ENCODE peak calls at places on chromosomes 1 and 21, in nine cellular contexts. L is heart right ventricle, N is kidney, V is stomach, O is Peyer's patch, Z is esophagus squamous epithelium, T is tibial artery, D is astrocyte, R is transverse colon. S is an unnamed sample. For H3K4me1, the result is how much of the 10 kb centered on the place peaks cover.

GRCh38 chr1:43300661-43301094 is at the start of gene TIE1:
- DNase-seq in Z (no peak), O (no peak), T (no peak), N (peak), V (no peak), R (no peak), L (peak), D (no peak), S (no peak)

GRCh38 chr1:160639652-160640051 is 7.2 kb downstream of the SLAMF1 start:
- DNase-seq in L (no peak), D (no peak), T (no peak), O (no peak), R (peak), N (no peak), V (peak), Z (no peak), S (no peak)

GRCh38 chr1:230288641-230289349 is 137.3 kb downstream of the PGBD5 start:
- DNase-seq in T (no peak), N (peak), R (no peak), L (no peak), O (no peak), D (peak), Z (no peak), V (no peak), S (no peak)

GRCh38 chr1:33324677-33325417 is 3.9 kb upstream of the A3GALT2 start:
- DNase-seq in R (no peak), Z (no peak), T (peak), V (no peak), L (no peak), N (peak), O (no peak), D (no peak), S (no peak)

GRCh38 chr1:53483656-53484055 is 24.5 kb downstream of the DMRTB1 start:
- DNase-seq in V (no peak), T (no peak), L (no peak), N (no peak), Z (no peak), D (no peak), O (no peak), R (no peak), S (no peak)

GRCh38 chr1:60963167-60963909 is 119.0 kb upstream of the NFIA start:
- DNase-seq in T (no peak), V (no peak), O (no peak), Z (no peak), D (no peak), R (no peak), L (no peak), N (no peak), S (no peak)

GRCh38 chr1:246492611-246493245 is 14.4 kb downstream of the SMYD3 start:
- DNase-seq in N (peak), O (peak), Z (no peak), R (peak), V (peak), L (peak), D (peak), T (no peak), S (peak)

GRCh38 chr1:19845166-19845954 is 30.3 kb upstream of the RNF186 start:
- DNase-seq in Z (no peak), N (no peak), V (no peak), L (no peak), D (no peak), T (no peak), R (no peak), O (no peak), S (no peak)

GRCh38 chr1:216306830-216307229 is 116.4 kb downstream of the USH2A start:
- DNase-seq in D (no peak), O (no peak), L (no peak), V (no peak), R (no peak), T (no peak), N (no peak), Z (no peak), S (no peak)

GRCh38 chr21:46097826-46098286 is at the start of gene COL6A2:
- DNase-seq in O (peak), R (peak), N (peak), L (peak), V (peak), T (peak), Z (no peak), D (no peak), S (peak)
- TF ChIP-seq CTCF in O (no peak), R (no peak), N (no peak), L (peak), V (no peak), T (no peak), Z (peak), D (no peak), S (peak)

GRCh38 chr1:214236477-214236876 is 44.5 kb upstream of the SMYD2 start:
- DNase-seq in V (no peak), Z (no peak), N (no peak), R (no peak), O (no peak), D (no peak), L (no peak), T (no peak), S (no peak)

GRCh38 chr1:214234635-214235025 is 46.3 kb upstream of the SMYD2 start:
- DNase-seq in O (no peak), L (no peak), R (no peak), D (no peak), V (no peak), T (no peak), N (no peak), Z (no peak), S (no peak)

GRCh38 chr1:214229736-214230135 is 51.2 kb upstream of the SMYD2 start:
- DNase-seq in Z (no peak), N (no peak), R (no peak), O (no peak), D (no peak), T (no peak), L (no peak), V (no peak), S (no peak)

GRCh38 chr1:214228976-214229375 is 52.0 kb upstream of the SMYD2 start:
- DNase-seq in Z (no peak), V (no peak), N (no peak), O (no peak), R (no peak), T (no peak), L (peak), D (no peak), S (no peak)

DNA sequence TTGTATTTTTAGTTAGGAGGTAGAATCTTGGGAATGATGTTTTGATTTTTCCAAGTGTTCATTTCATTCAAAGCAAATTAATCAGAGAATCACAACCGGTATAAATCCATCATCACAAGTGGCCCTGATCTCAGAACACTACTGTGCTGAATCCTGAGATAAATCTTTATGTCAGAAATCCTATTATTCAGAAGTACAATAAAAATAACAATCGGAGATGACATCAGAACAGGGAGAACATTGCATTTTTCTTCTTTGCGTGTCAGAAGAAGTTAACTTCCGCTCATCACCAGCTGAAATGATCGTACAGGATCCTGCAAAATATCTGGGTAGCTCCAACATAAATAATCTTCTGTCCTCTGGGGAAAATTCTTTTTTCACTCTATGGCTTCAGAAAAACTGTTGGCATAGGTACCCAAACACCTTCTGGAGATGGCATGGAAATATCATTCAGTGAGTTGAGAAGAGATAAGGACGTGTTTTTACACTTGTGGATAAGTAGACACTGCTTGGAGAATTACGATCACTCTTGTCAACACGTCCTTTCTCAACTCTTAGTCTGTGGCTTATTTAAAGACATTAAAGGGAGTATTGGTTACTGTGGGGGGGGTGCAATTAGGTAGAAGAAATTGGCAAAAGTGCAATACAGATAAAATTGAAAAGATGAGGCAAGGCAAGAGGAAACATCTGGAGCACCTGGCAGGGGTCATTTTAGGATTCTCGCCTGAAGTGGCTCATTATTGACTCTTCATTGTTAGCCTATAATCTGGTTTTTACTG is 46.9 kb upstream of the SMYD2 start:
- DNase-seq in L (no peak), T (no peak), D (no peak), V (no peak), Z (no peak), O (no peak), N (no peak), R (no peak), S (no peak)
- H3K4me1 ChIP-seq in L (under half), T (under half), D (under half), V (under half), Z (under half), O (under half), N (under half), R (under half), S (under half)

GRCh38 chr1:175129997-175130648 is 62.5 kb downstream of the KIAA0040 start:
- DNase-seq in T (no peak), R (no peak), D (no peak), O (no peak), L (peak), N (no peak), V (no peak), Z (no peak), S (no peak)
- TF ChIP-seq CTCF in T (no peak), R (no peak), D (no peak), O (no peak), L (no peak), N (no peak), V (no peak), Z (no peak), S (no peak)

DNA sequence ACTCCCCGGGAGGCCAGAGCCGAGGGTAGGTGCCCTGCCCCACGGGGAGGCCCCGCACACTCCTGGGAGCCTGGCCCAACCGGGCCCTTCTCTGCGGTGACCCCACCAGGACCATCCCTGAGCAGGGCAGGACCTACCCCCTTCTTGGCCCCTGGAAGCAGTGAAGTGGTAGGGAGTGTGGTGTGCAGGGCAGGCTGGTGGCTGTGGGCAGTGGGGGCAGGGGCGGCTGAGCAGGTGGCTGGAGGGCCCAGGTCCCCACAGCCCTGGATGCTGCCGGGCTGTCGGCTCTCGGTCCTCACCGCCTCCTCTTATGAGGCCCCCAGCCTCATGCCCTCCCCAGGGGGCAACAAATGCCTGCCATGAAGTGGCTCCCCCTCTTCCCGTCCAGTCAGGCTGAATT is 19.5 kb downstream of the PLCH2 start:
- DNase-seq in D (no peak), O (no peak), V (no peak), L (no peak), Z (no peak), T (no peak), R (no peak), N (no peak), S (no peak)
- H3K4me1 ChIP-seq in D (under half), O (under half), V (under half), L (under half), Z (under half), T (under half), R (under half), N (under half), S (under half)

GRCh38 chr1:90732136-90732535 is 15.0 kb upstream of the BARHL2 start:
- DNase-seq in T (no peak), V (no peak), D (no peak), L (no peak), O (no peak), N (no peak), R (no peak), Z (no peak), S (no peak)

GRCh38 chr1:90731382-90732050 is 14.4 kb upstream of the BARHL2 start:
- DNase-seq in L (no peak), V (no peak), O (no peak), D (no peak), Z (no peak), T (no peak), N (no peak), R (no peak), S (no peak)

GRCh38 chr1:90728656-90729257 is 11.7 kb upstream of the BARHL2 start:
- DNase-seq in R (no peak), N (no peak), V (no peak), Z (no peak), T (no peak), L (no peak), D (no peak), O (no peak), S (no peak)

GRCh38 chr1:90729484-90730246 is 12.6 kb upstream of the BARHL2 start:
- DNase-seq in N (no peak), R (no peak), O (no peak), V (no peak), T (no peak), D (no peak), Z (no peak), L (no peak), S (peak)

DNA sequence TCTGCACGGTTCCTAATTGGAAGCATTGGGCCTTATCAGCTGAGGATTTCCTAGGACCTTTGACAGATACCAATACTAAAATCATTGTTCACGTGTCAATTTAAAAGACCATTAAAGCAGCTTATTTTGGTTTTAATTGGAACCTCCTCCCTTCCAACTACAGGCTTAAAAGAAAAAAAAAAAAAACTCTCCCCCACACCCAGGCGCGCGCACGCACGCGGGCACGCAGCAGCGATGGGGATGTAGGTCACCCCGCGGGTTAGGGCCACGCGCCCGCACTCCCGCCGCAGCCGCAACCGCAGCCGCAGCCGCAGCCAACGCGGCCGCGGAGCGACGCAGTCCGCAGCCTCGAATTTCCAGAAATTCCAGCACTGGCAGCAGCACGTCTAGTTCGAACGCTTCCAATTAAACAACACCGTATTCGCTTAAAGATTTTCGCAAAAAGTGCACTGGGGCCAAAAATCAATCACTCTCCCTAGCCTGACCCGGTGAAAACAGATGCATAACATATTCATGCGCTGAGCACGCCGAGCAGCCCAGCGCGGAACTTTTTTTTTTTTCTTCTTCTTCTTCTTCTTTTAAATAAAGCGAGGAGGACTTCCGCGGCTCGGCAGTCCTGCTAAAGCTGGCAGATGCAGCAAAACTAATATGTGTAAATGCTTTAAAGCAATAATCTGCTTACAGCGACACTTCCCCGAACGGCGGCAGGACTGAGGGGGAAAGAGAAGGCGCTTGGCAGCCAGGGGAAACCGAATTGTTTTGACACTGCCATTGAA is 13.3 kb upstream of the BARHL2 start:
- DNase-seq in R (no peak), D (no peak), N (no peak), V (no peak), O (no peak), L (no peak), Z (no peak), T (no peak), S (no peak)
- TF ChIP-seq CTCF in R (no peak), D (no peak), N (no peak), V (no peak), O (no peak), L (no peak), Z (no peak), T (no peak), S (no peak)

S was measured in cardiac muscle cell.